ENCODE peak calls at places on chromosomes 13 and 19, in six cellular contexts. One of them, this sample, is unnamed.

GRCh38 chr19:17938092-17938845 is 5.5 kb downstream of the CCDC124 start:
- DNase-seq in hepatocyte: peak
- DNase-seq in GM23248: peak
- DNase-seq in SK-N-SH: peak
- DNase-seq in GM23338: peak
- DNase-seq in HCT116: peak
- DNase-seq in this sample: peak

GRCh38 chr13:20400774-20401173 is 124.9 kb downstream of the CRYL1 start:
- DNase-seq in GM23248: peak
- DNase-seq in GM23338: no peak
- DNase-seq in SK-N-SH: no peak
- DNase-seq in HCT116: no peak
- DNase-seq in hepatocyte: no peak
- DNase-seq in this sample: no peak

GRCh38 chr19:50333737-50334617 is 4.8 kb upstream of the KCNC3 start:
- DNase-seq in GM23248: peak
- DNase-seq in GM23338: peak
- DNase-seq in hepatocyte: peak
- DNase-seq in HCT116: no peak
- DNase-seq in SK-N-SH: peak
- DNase-seq in this sample: peak

GRCh38 chr13:94112227-94112626 is 367.3 kb downstream of the DCT start:
- DNase-seq in GM23248: peak
- DNase-seq in SK-N-SH: no peak
- DNase-seq in hepatocyte: no peak
- DNase-seq in GM23338: no peak
- DNase-seq in HCT116: no peak
- DNase-seq in this sample: no peak

GRCh38 chr19:57560049-57560491 is 407 bp upstream of the ZNF550 start:
- DNase-seq in SK-N-SH: peak
- DNase-seq in GM23338: no peak
- DNase-seq in hepatocyte: no peak
- DNase-seq in GM23248: peak
- DNase-seq in HCT116: no peak
- DNase-seq in this sample: no peak

GRCh38 chr13:36919833-36920611 is at the start of gene SMAD9:
- DNase-seq in GM23338: peak
- DNase-seq in hepatocyte: peak
- DNase-seq in GM23248: peak
- DNase-seq in SK-N-SH: peak
- DNase-seq in HCT116: peak
- DNase-seq in this sample: peak

GRCh38 chr13:45413826-45414312 is 4.3 kb downstream of the SLC25A30 start:
- DNase-seq in GM23338: no peak
- DNase-seq in GM23248: peak
- DNase-seq in hepatocyte: no peak
- DNase-seq in SK-N-SH: no peak
- DNase-seq in HCT116: no peak
- DNase-seq in this sample: no peak

GRCh38 chr13:44818428-44818827 is 170.8 kb downstream of the NUFIP1 start:
- DNase-seq in GM23248: peak
- DNase-seq in hepatocyte: peak
- DNase-seq in HCT116: peak
- DNase-seq in GM23338: peak
- DNase-seq in SK-N-SH: peak
- DNase-seq in this sample: peak

GRCh38 chr19:13881692-13882418 is 4.9 kb downstream of the NANOS3 start:
- DNase-seq in SK-N-SH: no peak
- DNase-seq in hepatocyte: no peak
- DNase-seq in HCT116: no peak
- DNase-seq in GM23338: peak
- DNase-seq in GM23248: peak
- DNase-seq in this sample: peak

GRCh38 chr13:73740681-73741080 is 393.5 kb downstream of the KLF12 start:
- DNase-seq in GM23338: no peak
- DNase-seq in HCT116: no peak
- DNase-seq in GM23248: peak
- DNase-seq in SK-N-SH: no peak
- DNase-seq in hepatocyte: no peak
- DNase-seq in this sample: no peak

GRCh38 chr13:73737214-73737613 is 397.0 kb downstream of the KLF12 start:
- DNase-seq in GM23248: no peak
- DNase-seq in HCT116: no peak
- DNase-seq in hepatocyte: no peak
- DNase-seq in SK-N-SH: no peak
- DNase-seq in GM23338: no peak
- DNase-seq in this sample: no peak

GRCh38 chr13:73741742-73742141 is 392.5 kb downstream of the KLF12 start:
- DNase-seq in SK-N-SH: no peak
- DNase-seq in hepatocyte: no peak
- DNase-seq in GM23248: peak
- DNase-seq in HCT116: no peak
- DNase-seq in GM23338: no peak
- DNase-seq in this sample: no peak

GRCh38 chr13:73738626-73739025 is 395.6 kb downstream of the KLF12 start:
- DNase-seq in hepatocyte: no peak
- DNase-seq in HCT116: no peak
- DNase-seq in GM23248: no peak
- DNase-seq in SK-N-SH: no peak
- DNase-seq in GM23338: no peak
- DNase-seq in this sample: no peak

GRCh38 chr13:73741111-73741510 is 393.1 kb downstream of the KLF12 start:
- DNase-seq in HCT116: no peak
- DNase-seq in SK-N-SH: no peak
- DNase-seq in GM23248: peak
- DNase-seq in hepatocyte: no peak
- DNase-seq in GM23338: no peak
- DNase-seq in this sample: no peak
- TF ChIP-seq EZH2phosphoT487 in HCT116: no peak
- TF ChIP-seq EZH2phosphoT487 in SK-N-SH: no peak
- TF ChIP-seq EZH2phosphoT487 in GM23248: no peak
- TF ChIP-seq EZH2phosphoT487 in hepatocyte: no peak
- TF ChIP-seq EZH2phosphoT487 in GM23338: no peak
- TF ChIP-seq EZH2phosphoT487 in this sample: no peak

GRCh38 chr13:113192902-113193301 is 15.6 kb downstream of the PCID2 start:
- DNase-seq in GM23248: peak
- DNase-seq in HCT116: no peak
- DNase-seq in SK-N-SH: no peak
- DNase-seq in hepatocyte: no peak
- DNase-seq in GM23338: no peak
- DNase-seq in this sample: no peak
- TF ChIP-seq EZH2phosphoT487 in GM23248: no peak
- TF ChIP-seq EZH2phosphoT487 in HCT116: no peak
- TF ChIP-seq EZH2phosphoT487 in SK-N-SH: no peak
- TF ChIP-seq EZH2phosphoT487 in hepatocyte: no peak
- TF ChIP-seq EZH2phosphoT487 in GM23338: no peak
- TF ChIP-seq EZH2phosphoT487 in this sample: no peak

DNA sequence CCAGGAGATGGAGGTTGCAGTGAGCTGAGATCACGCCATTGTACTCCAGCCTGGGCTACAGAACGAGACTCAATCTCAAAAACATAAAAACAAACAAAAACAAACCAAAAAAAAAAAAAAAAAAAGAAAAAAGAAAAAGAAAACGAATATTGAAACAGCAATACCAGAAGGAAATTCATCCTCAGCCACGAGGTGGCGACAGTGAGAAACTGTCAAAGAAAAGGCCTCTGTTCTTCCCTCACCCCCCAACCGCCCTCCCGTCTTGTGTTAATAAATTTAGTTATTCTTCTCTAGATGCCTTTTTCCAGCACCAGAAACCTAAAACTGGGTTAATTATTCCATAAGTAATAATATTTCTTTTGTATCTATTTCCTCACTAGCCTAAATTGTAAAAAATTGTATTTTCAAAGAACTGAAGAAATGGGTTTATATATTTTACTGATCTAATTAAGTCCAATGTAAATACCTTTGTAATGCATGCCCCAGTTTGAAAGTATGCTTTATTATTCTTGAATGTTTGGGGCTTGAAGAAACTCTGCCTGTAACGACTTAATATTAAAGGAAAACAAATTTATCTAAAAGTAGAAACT is 38.6 kb downstream of the LIG4 start:
- DNase-seq in HCT116: peak
- DNase-seq in hepatocyte: peak
- DNase-seq in GM23248: peak
- DNase-seq in GM23338: peak
- DNase-seq in SK-N-SH: peak
- DNase-seq in this sample: peak
- TF ChIP-seq EZH2phosphoT487 in HCT116: no peak
- TF ChIP-seq EZH2phosphoT487 in hepatocyte: no peak
- TF ChIP-seq EZH2phosphoT487 in GM23248: no peak
- TF ChIP-seq EZH2phosphoT487 in GM23338: no peak
- TF ChIP-seq EZH2phosphoT487 in SK-N-SH: no peak
- TF ChIP-seq EZH2phosphoT487 in this sample: no peak

DNA sequence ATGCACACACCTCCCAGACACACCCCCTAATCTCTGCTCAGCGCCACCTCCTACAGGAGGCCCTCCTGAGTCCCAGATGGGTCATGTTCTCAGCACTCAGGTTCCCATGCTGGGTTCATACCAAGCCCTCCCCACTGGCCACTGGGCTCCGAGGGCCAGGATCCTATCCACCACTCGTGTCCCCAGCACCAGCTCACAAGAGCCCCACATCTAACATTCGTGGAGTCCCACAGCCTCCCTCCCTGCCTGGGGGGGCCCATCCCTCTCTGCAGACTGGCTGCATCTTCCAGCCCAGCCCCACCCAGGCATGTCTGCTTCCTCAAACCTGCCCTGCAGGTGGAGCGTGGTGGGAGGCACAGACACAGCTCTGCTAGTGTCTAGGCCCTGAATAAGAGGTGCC is 227.4 kb downstream of the TUBA3C start:
- DNase-seq in HCT116: no peak
- DNase-seq in GM23248: no peak
- DNase-seq in GM23338: no peak
- DNase-seq in SK-N-SH: no peak
- DNase-seq in hepatocyte: no peak
- DNase-seq in this sample: no peak
- TF ChIP-seq EZH2phosphoT487 in HCT116: no peak
- TF ChIP-seq EZH2phosphoT487 in GM23248: no peak
- TF ChIP-seq EZH2phosphoT487 in GM23338: no peak
- TF ChIP-seq EZH2phosphoT487 in SK-N-SH: no peak
- TF ChIP-seq EZH2phosphoT487 in hepatocyte: no peak
- TF ChIP-seq EZH2phosphoT487 in this sample: no peak

DNA sequence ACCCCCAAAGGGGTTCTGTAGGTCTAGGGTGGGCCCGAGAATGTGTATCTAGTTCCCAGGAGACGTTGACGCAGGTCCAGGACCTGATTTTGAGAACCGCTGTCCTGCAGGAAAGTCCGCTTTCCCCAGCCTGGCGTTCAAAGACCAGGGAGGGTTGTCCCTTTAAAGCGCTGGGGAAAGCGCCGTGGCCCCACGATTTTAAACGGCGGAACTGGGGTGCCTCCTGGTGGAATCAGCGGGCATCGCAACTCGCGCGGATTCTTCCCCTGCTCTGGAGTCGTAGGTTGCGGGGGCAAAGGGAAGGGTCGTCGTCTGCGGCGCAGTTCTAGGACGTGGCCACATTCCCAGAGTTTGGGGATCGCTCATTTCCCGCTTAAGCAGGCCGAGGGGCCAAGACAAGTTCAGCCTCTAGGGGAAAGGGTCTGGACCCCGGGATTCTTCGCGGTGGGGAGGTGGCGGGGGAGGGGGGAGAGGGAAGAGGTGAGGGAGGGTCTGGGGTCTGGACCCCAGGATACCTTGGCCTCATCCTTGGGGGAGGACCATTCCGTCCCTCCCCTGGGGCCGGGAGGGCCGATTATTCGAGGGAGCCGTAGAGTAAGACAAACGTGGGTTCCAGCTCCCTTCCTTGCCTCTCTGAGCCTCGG is 7.7 kb downstream of the PNMA8B start:
- DNase-seq in GM23248: peak
- DNase-seq in HCT116: peak
- DNase-seq in GM23338: peak
- DNase-seq in hepatocyte: peak
- DNase-seq in SK-N-SH: peak
- DNase-seq in this sample: peak
- TF ChIP-seq EZH2phosphoT487 in GM23248: no peak
- TF ChIP-seq EZH2phosphoT487 in HCT116: no peak
- TF ChIP-seq EZH2phosphoT487 in GM23338: no peak
- TF ChIP-seq EZH2phosphoT487 in hepatocyte: no peak
- TF ChIP-seq EZH2phosphoT487 in SK-N-SH: no peak
- TF ChIP-seq EZH2phosphoT487 in this sample: no peak

DNA sequence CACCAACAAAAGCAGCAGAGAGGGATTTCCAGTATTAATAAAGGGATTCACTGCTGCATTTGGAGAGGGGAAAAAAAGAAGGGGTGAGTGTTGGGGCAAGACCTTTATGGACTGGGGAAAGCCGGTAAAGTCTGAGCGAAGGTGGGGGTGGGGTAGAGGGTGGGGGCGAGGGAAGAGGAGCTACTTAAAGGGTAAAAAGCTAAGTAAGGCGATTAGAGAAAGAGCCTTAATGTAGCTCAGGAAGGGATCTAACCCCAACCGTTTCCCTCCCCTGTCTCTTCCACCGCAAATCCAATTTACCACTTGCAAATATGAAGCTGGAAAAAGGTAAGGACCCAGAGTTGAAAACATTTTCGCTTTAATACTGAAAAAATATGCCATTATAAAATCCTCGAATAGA is 4.4 kb downstream of the SLITRK1 start:
- DNase-seq in SK-N-SH: no peak
- DNase-seq in HCT116: no peak
- DNase-seq in GM23338: peak
- DNase-seq in GM23248: no peak
- DNase-seq in hepatocyte: no peak
- DNase-seq in this sample: peak
- TF ChIP-seq EZH2phosphoT487 in SK-N-SH: no peak
- TF ChIP-seq EZH2phosphoT487 in HCT116: no peak
- TF ChIP-seq EZH2phosphoT487 in GM23338: no peak
- TF ChIP-seq EZH2phosphoT487 in GM23248: no peak
- TF ChIP-seq EZH2phosphoT487 in hepatocyte: no peak
- TF ChIP-seq EZH2phosphoT487 in this sample: no peak

DNA sequence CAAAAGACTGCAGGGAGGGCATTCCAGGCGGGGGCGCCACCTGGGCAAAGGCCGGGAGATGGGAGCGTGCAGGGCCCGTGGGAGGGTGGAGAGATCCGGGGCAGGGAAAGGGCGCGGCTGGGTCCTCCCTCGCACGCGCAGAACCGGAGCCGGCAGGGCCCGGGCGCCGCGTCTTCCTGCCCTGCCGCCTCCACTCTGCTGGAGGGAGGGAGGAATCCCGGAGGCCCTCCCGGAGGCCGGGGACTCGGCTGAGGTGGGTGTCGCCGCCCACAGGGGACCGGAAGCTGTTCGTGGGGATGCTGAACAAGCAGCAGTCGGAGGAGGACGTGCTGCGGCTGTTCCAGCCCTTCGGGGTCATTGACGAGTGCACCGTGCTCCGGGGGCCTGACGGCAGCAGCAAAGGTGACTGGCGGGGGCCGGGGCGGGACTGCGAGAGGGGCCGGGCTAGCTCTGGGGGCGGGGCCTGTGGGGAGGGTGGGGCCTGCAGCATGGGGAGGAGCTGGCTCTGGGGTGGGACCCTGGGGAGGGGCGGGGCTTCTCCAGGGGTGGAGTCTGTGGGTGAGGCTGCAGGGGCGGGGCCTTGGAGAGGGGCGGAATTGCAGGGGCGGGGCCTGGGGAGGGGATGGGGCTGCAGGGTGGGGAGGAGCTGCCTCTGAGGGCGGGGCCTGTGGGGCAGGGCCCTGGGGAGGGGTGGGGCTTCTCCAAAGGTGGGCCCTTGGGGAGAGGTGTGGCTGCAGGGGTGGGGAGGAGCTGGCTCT is 51.3 kb downstream of the CELF5 start:
- DNase-seq in HCT116: peak
- DNase-seq in SK-N-SH: peak
- DNase-seq in hepatocyte: peak
- DNase-seq in GM23338: peak
- DNase-seq in GM23248: peak
- DNase-seq in this sample: peak
- TF ChIP-seq EZH2phosphoT487 in HCT116: no peak
- TF ChIP-seq EZH2phosphoT487 in SK-N-SH: no peak
- TF ChIP-seq EZH2phosphoT487 in hepatocyte: no peak
- TF ChIP-seq EZH2phosphoT487 in GM23338: no peak
- TF ChIP-seq EZH2phosphoT487 in GM23248: no peak
- TF ChIP-seq EZH2phosphoT487 in this sample: no peak